ENCODE peak calls at places on chromosome 11, in five cellular contexts. V is Peyer's patch; B is mucosa of descending colon; U is Karpas-422; L is CD4-positive, CD25-positive, alpha-beta regulatory T cell. O is an unnamed sample. For H3K9me3, the result is how much of the 10 kb centered on the place peaks cover.

GRCh38 chr11:3866206-3866605 is 10.7 kb downstream of the STIM1 start:
- DNase-seq in V (no peak), B (no peak), U (no peak), L (no peak), O (no peak)

GRCh38 chr11:17638311-17638710 is 81.1 kb upstream of the MYOD1 start:
- DNase-seq in V (no peak), B (no peak), U (no peak), L (no peak), O (no peak)

GRCh38 chr11:111601979-111602864 is at the start of gene SIK2:
- DNase-seq in V (peak), B (peak), U (peak), L (peak), O (peak)

GRCh38 chr11:5596611-5597201 is at the start of gene TRIM6:
- DNase-seq in V (peak), B (peak), U (no peak), L (no peak), O (no peak)

GRCh38 chr11:44950625-44951472 is at the start of gene TP53I11:
- DNase-seq in V (peak), B (peak), U (no peak), L (peak), O (peak)

GRCh38 chr11:132782102-132782501 is 750.2 kb downstream of the OPCML start:
- DNase-seq in V (no peak), B (no peak), U (no peak), L (no peak), O (no peak)

GRCh38 chr11:77104727-77105126 is 2.1 kb downstream of the OMP start:
- DNase-seq in V (no peak), B (no peak), U (no peak), L (no peak), O (no peak)

GRCh38 chr11:119874660-119875238 is 145.7 kb upstream of the NECTIN1 start:
- DNase-seq in V (peak), B (no peak), U (no peak), L (no peak), O (no peak)

GRCh38 chr11:17014321-17014773 is at the start of gene PLEKHA7:
- DNase-seq in V (peak), B (peak), U (no peak), L (no peak), O (no peak)

GRCh38 chr11:205221-206001 is 1.8 kb downstream of the BET1L start:
- DNase-seq in V (peak), B (peak), U (no peak), L (no peak), O (no peak)

GRCh38 chr11:131217313-131218297 is 152.8 kb upstream of the NTM start:
- DNase-seq in V (no peak), B (no peak), U (peak), L (no peak), O (no peak)

GRCh38 chr11:67376421-67376820 is 3.0 kb upstream of the CLCF1 start:
- DNase-seq in V (no peak), B (no peak), U (no peak), L (no peak), O (no peak)

GRCh38 chr11:17734986-17735822 is 623 bp downstream of the KCNC1 start:
- DNase-seq in V (peak), B (no peak), U (peak), L (no peak), O (no peak)

GRCh38 chr11:121418625-121419114 is 33.4 kb upstream of the SORL1 start:
- DNase-seq in V (no peak), B (no peak), U (peak), L (peak), O (peak)

GRCh38 chr11:68414457-68415221 is 45.9 kb upstream of the PPP6R3 start:
- DNase-seq in V (no peak), B (no peak), U (no peak), L (no peak), O (no peak)

GRCh38 chr11:37306563-37306962 is 708.5 kb upstream of the RAG2 start:
- DNase-seq in V (no peak), B (no peak), U (no peak), L (no peak), O (no peak)
- H3K9me3 ChIP-seq in V (under half), B (under half), U (under half), L (under half), O (under half)

DNA sequence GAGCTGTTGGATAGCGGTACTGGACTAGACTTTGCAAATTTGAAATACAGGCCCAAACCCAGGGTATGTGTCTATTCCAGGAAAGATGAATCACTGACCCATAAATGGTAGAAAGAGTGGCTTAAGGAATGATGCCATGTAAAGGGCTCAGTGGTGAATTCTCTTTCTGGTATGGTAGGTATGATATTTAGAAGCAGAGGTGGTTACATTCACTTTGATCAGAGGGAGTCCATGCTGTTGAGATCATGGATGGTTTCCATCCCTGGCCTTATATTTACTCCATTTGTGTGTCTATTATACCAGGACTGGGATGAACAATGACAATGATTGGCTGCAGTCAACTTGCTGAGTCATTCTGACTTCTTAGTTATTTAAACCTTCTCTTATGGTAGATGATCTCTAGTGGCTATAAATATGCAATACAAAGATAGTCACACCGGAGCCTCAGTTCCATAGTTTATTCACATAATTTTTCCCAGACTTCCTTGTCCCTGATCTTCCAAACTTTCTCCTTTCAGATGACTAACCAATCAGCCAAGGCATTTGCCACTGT is 419.8 kb upstream of the LRRC4C start:
- DNase-seq in V (no peak), B (no peak), U (no peak), L (no peak), O (no peak)
- H3K9me3 ChIP-seq in V (under half), B (under half), U (under half), L (under half), O (under half)

DNA sequence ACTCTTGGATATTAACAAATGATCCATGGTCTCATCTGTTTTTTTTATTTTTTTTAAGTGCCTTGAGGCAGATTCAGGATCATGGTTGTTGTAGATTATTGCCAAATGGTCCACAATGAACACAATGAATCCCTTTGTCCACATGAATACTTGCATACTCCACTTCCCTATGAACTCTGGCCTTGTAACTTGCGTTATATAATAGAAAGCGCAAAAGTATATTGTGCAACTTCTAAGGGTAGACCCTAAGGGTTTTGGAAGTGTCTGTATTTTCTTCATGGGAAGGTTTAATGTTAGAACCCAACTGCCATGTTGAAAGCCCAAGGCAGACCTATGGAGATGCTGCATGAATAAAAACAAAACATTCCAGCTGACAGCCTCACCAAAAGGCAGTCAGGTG is 8.1 kb upstream of the OR5AL1 start:
- DNase-seq in V (no peak), B (no peak), U (no peak), L (no peak), O (no peak)
- H3K9me3 ChIP-seq in V (under half), B (under half), U (under half), L (under half), O (under half)

GRCh38 chr11:55554169-55554568 is at the start of gene OR4C15:
- DNase-seq in V (no peak), B (no peak), U (peak), L (no peak), O (no peak)
- H3K9me3 ChIP-seq in V (under half), B (half or more), U (under half), L (under half), O (under half)

DNA sequence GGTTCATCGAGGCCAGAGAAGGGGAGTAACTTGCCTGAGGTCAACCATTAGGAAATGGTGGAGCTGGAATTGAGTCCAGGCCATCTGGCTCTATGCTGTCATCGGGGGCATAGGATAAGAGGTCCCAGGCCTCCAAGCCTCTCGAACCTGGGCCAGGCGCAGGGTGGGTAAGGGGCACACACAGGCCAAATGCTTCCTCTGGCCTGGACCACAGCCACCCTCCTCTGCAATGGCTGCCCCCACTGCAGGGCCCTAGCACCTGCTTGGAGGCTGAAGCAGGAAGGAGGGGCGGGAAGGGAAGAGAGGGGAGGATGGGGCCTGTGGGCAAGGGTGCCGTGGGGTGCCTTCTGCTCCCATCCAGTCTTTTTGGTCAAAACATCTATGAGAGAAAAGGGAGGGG is 21.3 kb downstream of the B3GAT1 start:
- DNase-seq in V (no peak), B (no peak), U (no peak), L (no peak), O (no peak)
- H3K9me3 ChIP-seq in V (under half), B (under half), U (under half), L (under half), O (under half)

GRCh38 chr11:2649400-2649799 is 50.4 kb downstream of the KCNQ1OT1 start:
- DNase-seq in V (no peak), B (no peak), U (no peak), L (no peak), O (no peak)

GRCh38 chr11:2647167-2647566 is 52.6 kb downstream of the KCNQ1OT1 start:
- DNase-seq in V (no peak), B (no peak), U (no peak), L (no peak), O (no peak)

GRCh38 chr11:2649848-2650247 is 49.9 kb downstream of the KCNQ1OT1 start:
- DNase-seq in V (no peak), B (no peak), U (no peak), L (no peak), O (no peak)

GRCh38 chr11:2645779-2646118 is 54.0 kb downstream of the KCNQ1OT1 start:
- DNase-seq in V (no peak), B (no peak), U (no peak), L (no peak), O (no peak)

DNA sequence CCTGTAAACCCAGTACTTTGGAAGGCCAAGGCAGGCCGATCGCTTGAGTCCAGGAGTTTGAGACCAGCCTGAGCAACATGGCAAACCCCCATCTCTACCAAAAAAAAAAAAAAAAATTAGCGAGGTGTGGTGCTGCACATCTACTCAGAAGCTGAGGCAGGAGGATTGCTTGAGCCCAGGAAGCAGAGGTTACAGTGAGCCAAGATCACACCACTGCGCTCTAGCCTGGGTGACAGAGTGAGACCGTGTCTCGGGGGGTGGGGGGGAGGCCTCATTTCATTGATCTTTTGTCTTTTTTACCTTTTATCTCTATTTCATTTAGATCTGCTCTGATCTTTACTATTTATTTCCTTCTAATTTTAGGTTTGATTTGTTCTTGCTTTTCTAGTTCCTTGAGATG is 51.8 kb downstream of the KCNQ1OT1 start:
- DNase-seq in V (no peak), B (no peak), U (no peak), L (no peak), O (no peak)
- H3K9me3 ChIP-seq in V (half or more), B (half or more), U (half or more), L (under half), O (under half)

DNA sequence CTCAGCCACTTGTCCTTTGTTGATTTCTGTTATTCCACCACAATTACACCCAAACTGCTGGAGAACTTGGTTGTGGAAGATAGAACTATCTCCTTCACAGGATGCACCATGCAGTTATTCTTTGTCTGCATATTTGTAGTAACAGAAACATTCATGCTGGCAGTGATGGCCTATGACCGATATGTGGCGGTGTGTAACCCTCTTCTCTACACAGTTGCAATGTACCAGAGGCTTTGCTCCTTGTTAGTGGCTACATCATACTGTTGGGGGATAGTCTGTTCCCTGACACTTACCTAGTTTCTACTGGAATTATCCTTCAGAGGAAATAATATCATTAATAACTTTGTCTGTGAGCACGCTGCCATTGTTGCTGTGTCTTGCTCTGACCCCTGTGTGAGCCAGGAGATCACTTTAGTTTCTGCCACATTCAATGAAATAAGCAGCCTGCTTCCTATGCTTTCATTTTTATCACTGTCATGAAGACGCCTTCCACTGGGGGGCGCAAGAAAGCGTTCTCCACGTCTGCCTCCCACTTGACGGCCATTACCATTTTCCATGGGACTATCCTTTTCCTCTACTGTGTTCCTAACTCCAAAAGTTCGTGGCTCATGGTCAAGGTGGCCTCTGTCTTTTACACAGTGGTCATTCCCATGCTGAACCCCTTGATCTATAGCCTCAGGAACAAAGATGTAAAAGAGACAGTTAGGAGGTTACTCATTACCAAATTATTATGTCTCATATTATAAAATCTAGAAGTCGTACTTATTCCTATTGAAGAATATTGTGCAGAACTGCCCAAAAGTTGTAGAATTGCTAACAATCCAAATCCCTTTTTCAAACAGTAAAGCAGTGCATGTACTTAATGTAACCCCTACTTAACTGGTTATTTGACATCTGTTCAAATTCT is 53.2 kb downstream of the OR4C6 start:
- DNase-seq in V (no peak), B (no peak), U (peak), L (no peak), O (no peak)
- H3K9me3 ChIP-seq in V (under half), B (under half), U (under half), L (under half), O (under half)